ENCODE peak calls at places on chromosomes 7 and 10, in six cellular contexts. Z is caudate nucleus, G is iris pigment epithelial cell, Y is fibroblast of mammary gland, J is epithelial cell of proximal tubule, W is HTR-8/SVneo. F is an unnamed sample.

GRCh38 chr7:95622859-95623258 is 26.5 kb upstream of the PDK4 start:
- DNase-seq in Z (no peak), G (no peak), Y (no peak), J (no peak), W (no peak), F (no peak)

GRCh38 chr10:79027147-79028055 is 41.4 kb upstream of the ZMIZ1 start:
- DNase-seq in Z (no peak), G (no peak), Y (no peak), J (no peak), W (no peak), F (peak)

GRCh38 chr7:129607471-129608120 is 3.9 kb upstream of the NRF1 start:
- DNase-seq in Z (no peak), G (peak), Y (peak), J (no peak), W (peak), F (no peak)

GRCh38 chr7:22718911-22719420 is 8.0 kb upstream of the IL6 start:
- DNase-seq in Z (no peak), G (no peak), Y (peak), J (no peak), W (no peak), F (no peak)

GRCh38 chr7:54841772-54842707 is 83.0 kb upstream of the SEC61G start:
- DNase-seq in Z (no peak), G (peak), Y (peak), J (no peak), W (peak), F (no peak)

GRCh38 chr10:80281784-80282505 is 7.5 kb downstream of the MAT1A start:
- DNase-seq in Z (no peak), G (no peak), Y (no peak), J (no peak), W (no peak), F (no peak)

GRCh38 chr10:22335204-22335956 is 9.9 kb upstream of the SPAG6 start:
- DNase-seq in Z (peak), G (peak), Y (peak), J (no peak), W (no peak), F (peak)

GRCh38 chr7:64868469-64868868 is 34.6 kb upstream of the ZNF273 start:
- DNase-seq in Z (no peak), G (no peak), Y (no peak), J (no peak), W (no peak), F (no peak)

GRCh38 chr10:69801434-69802315 is at the start of gene COL13A1:
- DNase-seq in Z (no peak), G (peak), Y (peak), J (no peak), W (peak), F (peak)

GRCh38 chr7:116173051-116174028 is 37.0 kb upstream of the TES start:
- DNase-seq in Z (no peak), G (peak), Y (peak), J (no peak), W (peak), F (no peak)

GRCh38 chr7:80611779-80612178 is 26.7 kb upstream of the CD36 start:
- DNase-seq in Z (no peak), G (peak), Y (peak), J (no peak), W (no peak), F (no peak)

F was measured in aorta.